ENCODE peak calls at places on chromosomes 2 and 18, in six cellular contexts. Q is KBM-7, T is iris pigment epithelial cell, O is activated T-cell treated with anti-CD3 and anti-CD28 coated beads for 48 hours, W is C1 segment of cervical spinal cord, H is D721Med. B is an unnamed sample.

GRCh38 chr2:46813046-46813445 is 102.6 kb downstream of the MCFD2 start:
- DNase-seq in W (no peak), T (no peak), Q (no peak), H (no peak), O (no peak), B (no peak)

GRCh38 chr18:13375302-13376255 is 157.0 kb downstream of the LDLRAD4 start:
- DNase-seq in T (peak; percentile 98), O (peak; percentile 73), H (no peak), W (no peak), Q (no peak), B (peak; percentile 79)

GRCh38 chr18:79888016-79888415 is 63.4 kb downstream of the SLC66A2 start:
- DNase-seq in T (no peak), W (no peak), Q (no peak), H (no peak), O (no peak), B (no peak)

GRCh38 chr2:219290381-219291171 is 11.4 kb downstream of the DNAJB2 start:
- DNase-seq in T (no peak), Q (no peak), H (no peak), O (no peak), W (no peak), B (no peak)

GRCh38 chr2:133063792-133064191 is 393.8 kb upstream of the LYPD1 start:
- DNase-seq in H (no peak), O (no peak), Q (peak; percentile 2), T (peak; percentile 38), W (no peak), B (peak; percentile 32)

GRCh38 chr2:217014298-217015116 is 154.6 kb upstream of the TNP1 start:
- DNase-seq in T (no peak), Q (no peak), H (no peak), O (no peak), W (no peak), B (no peak)

GRCh38 chr2:172427990-172428840 is 829 bp downstream of the ITGA6 start:
- DNase-seq in Q (peak; percentile 41), O (peak; percentile 42), T (peak; percentile 26), W (no peak), H (no peak), B (peak; percentile 17)

GRCh38 chr18:26941608-26942007 is 76.1 kb upstream of the AQP4 start:
- DNase-seq in T (no peak), W (no peak), O (no peak), H (no peak), Q (no peak), B (no peak)

GRCh38 chr18:50042611-50043010 is 152.3 kb downstream of the MYO5B start:
- DNase-seq in T (no peak), W (no peak), O (no peak), H (no peak), Q (peak; percentile 7), B (no peak)

GRCh38 chr2:100620481-100620880 is 57.7 kb downstream of the PDCL3 start:
- DNase-seq in H (no peak), W (no peak), T (no peak), Q (no peak), O (no peak), B (no peak)

GRCh38 chr2:169705927-169706326 is 11.7 kb downstream of the PHOSPHO2 start:
- DNase-seq in T (peak; percentile 72), Q (no peak), W (no peak), H (no peak), O (no peak), B (peak; percentile 76)

GRCh38 chr18:2920546-2921343 is 73.9 kb downstream of the EMILIN2 start:
- DNase-seq in O (no peak), W (no peak), Q (no peak), H (no peak), T (no peak), B (no peak)

GRCh38 chr2:30039101-30039500 is 107.7 kb upstream of the YPEL5 start:
- DNase-seq in O (no peak), H (no peak), W (no peak), Q (no peak), T (no peak), B (no peak)

GRCh38 chr2:236628981-236629605 is 59.5 kb downstream of the ACKR3 start:
- DNase-seq in T (no peak), H (no peak), W (no peak), Q (no peak), O (no peak), B (no peak)

GRCh38 chr2:16266571-16266970 is 326.2 kb downstream of the MYCN start:
- DNase-seq in Q (no peak), W (no peak), H (no peak), T (no peak), O (no peak), B (no peak)

GRCh38 chr2:127124426-127124825 is 17.5 kb upstream of the BIN1 start:
- DNase-seq in Q (no peak), T (no peak), H (no peak), W (no peak), O (no peak), B (no peak)

GRCh38 chr2:213157242-213157641 is 5.8 kb upstream of the IKZF2 start:
- DNase-seq in O (no peak), T (no peak), H (no peak), Q (no peak), W (no peak), B (no peak)

GRCh38 chr18:64645753-64646152 is 496.9 kb upstream of the LINC00305 start:
- DNase-seq in W (no peak), O (no peak), H (no peak), T (no peak), Q (no peak), B (no peak)

GRCh38 chr18:3455090-3455640 is 5.2 kb downstream of the TGIF1 start:
- DNase-seq in Q (no peak), T (no peak), H (no peak), W (no peak), O (no peak), B (no peak)

GRCh38 chr2:191178066-191178701 is 27.4 kb upstream of the STAT4 start:
- DNase-seq in Q (no peak), T (no peak), H (no peak), W (no peak), O (no peak), B (no peak)

B was measured in fibroblast of villous mesenchyme.